ENCODE peak calls at places on chromosomes 1 and 21, in nine cellular contexts. T is anterior cingulate cortex; A is Caco-2; Z is K562; Q is skeletal muscle cell; N is neural crest cell; E is RWPE1; U is HT-29; C is stimulated activated CD4-positive, alpha-beta T cell treated with anti-CD3 and anti-CD28 coated beads, Interleukin-1b, Interleukin-23, amount 100 ng/mL, for 4 hours. H is an unnamed sample.

GRCh38 chr1:34757386-34757785 is 2.2 kb upstream of the GJB4 start:
- DNase-seq in T (no peak), A (no peak), Z (no peak), Q (no peak), N (no peak), E (no peak), U (no peak), C (no peak), H (no peak)

GRCh38 chr1:3250624-3251023 is 181.6 kb downstream of the PRDM16 start:
- DNase-seq in T (no peak), A (no peak), Z (no peak), Q (no peak), N (no peak), E (no peak), U (no peak), C (no peak), H (no peak)

GRCh38 chr1:183024352-183025337 is 1.4 kb downstream of the LAMC1 start:
- DNase-seq in T (no peak), A (no peak), Z (no peak), Q (no peak), N (no peak), E (no peak), U (peak; percentile 42), C (no peak), H (no peak)

GRCh38 chr1:63747445-63747844 is 26.4 kb upstream of the ROR1 start:
- DNase-seq in T (no peak), A (no peak), Z (no peak), Q (peak; percentile 36), N (no peak), E (no peak), U (no peak), C (no peak), H (no peak)

GRCh38 chr1:74334147-74334546 is 99.0 kb downstream of the TNNI3K start:
- DNase-seq in T (no peak), A (no peak), Z (no peak), Q (peak; percentile 4), N (no peak), E (no peak), U (no peak), C (no peak), H (no peak)

GRCh38 chr1:228079013-228079412 is 3.5 kb upstream of the ARF1 start:
- DNase-seq in T (no peak), A (no peak), Z (no peak), Q (no peak), N (no peak), E (no peak), U (no peak), C (no peak), H (no peak)

GRCh38 chr21:42262826-42263225 is 43.9 kb downstream of the ABCG1 start:
- DNase-seq in T (peak; percentile 29), A (peak; percentile 39), Z (no peak), Q (no peak), N (no peak), E (peak; percentile 59), U (peak; percentile 22), C (no peak), H (peak; percentile 20)

GRCh38 chr1:23779826-23780371 is 1.7 kb downstream of the PITHD1 start:
- DNase-seq in T (no peak), A (no peak), Z (peak; percentile 64), Q (no peak), N (no peak), E (peak; percentile 64), U (no peak), C (no peak), H (no peak)

GRCh38 chr21:25997788-25998611 is 172.6 kb downstream of the APP start:
- DNase-seq in T (peak; percentile 62), A (peak; percentile 76), Z (no peak), Q (no peak), N (no peak), E (no peak), U (peak; percentile 66), C (no peak), H (peak; percentile 83)

GRCh38 chr1:22044690-22045420 is 7.7 kb upstream of the CDC42 start:
- DNase-seq in T (no peak), A (no peak), Z (peak; percentile 33), Q (peak; percentile 76), N (no peak), E (peak; percentile 34), U (peak; percentile 29), C (no peak), H (no peak)

GRCh38 chr1:236016083-236016482 is 48.8 kb downstream of the NID1 start:
- DNase-seq in T (no peak), A (no peak), Z (no peak), Q (peak; percentile 96), N (no peak), E (no peak), U (no peak), C (no peak), H (no peak)

GRCh38 chr1:119288751-119289150 is 79.8 kb upstream of the HAO2 start:
- DNase-seq in T (no peak), A (no peak), Z (no peak), Q (no peak), N (no peak), E (no peak), U (no peak), C (no peak), H (no peak)

GRCh38 chr1:23867542-23867952 is 543 bp downstream of the FUCA1 start:
- DNase-seq in T (no peak), A (peak; percentile 33), Z (peak; percentile 45), Q (no peak), N (no peak), E (peak; percentile 22), U (peak; percentile 38), C (no peak), H (no peak)

GRCh38 chr1:47823016-47823843 is 174.0 kb downstream of the TRABD2B start:
- DNase-seq in T (no peak), A (no peak), Z (no peak), Q (no peak), N (no peak), E (no peak), U (no peak), C (no peak), H (no peak)

GRCh38 chr1:145891587-145892485 is 6.2 kb upstream of the ANKRD35 start:
- DNase-seq in T (peak; percentile 87), A (peak; percentile 95), Z (peak; percentile 89), Q (peak; percentile 99), N (peak; percentile 93), E (peak; percentile 98), U (peak; percentile 99), C (peak; percentile 24), H (peak; percentile 93)

GRCh38 chr1:113978863-113979702 is at the start of gene OLFML3:
- DNase-seq in T (peak; percentile 29), A (peak; percentile 77), Z (peak; percentile 91), Q (peak; percentile 92), N (peak; percentile 85), E (peak; percentile 90), U (peak; percentile 86), C (no peak), H (peak; percentile 85)

GRCh38 chr1:157566484-157567300 is 14.4 kb upstream of the FCRL5 start:
- DNase-seq in T (no peak), A (no peak), Z (no peak), Q (no peak), N (no peak), E (no peak), U (no peak), C (no peak), H (no peak)

GRCh38 chr21:46426313-46427046 is 32.2 kb upstream of the DIP2A start:
- DNase-seq in T (no peak), A (no peak), Z (no peak), Q (no peak), N (no peak), E (no peak), U (no peak), C (no peak), H (no peak)

GRCh38 chr1:107689157-107689556 is 275.8 kb downstream of the VAV3 start:
- DNase-seq in T (no peak), A (no peak), Z (no peak), Q (no peak), N (no peak), E (no peak), U (no peak), C (no peak), H (no peak)

GRCh38 chr1:62335656-62336055 is 16.4 kb upstream of the KANK4 start:
- DNase-seq in T (no peak), A (no peak), Z (no peak), Q (no peak), N (no peak), E (no peak), U (no peak), C (no peak), H (no peak)

GRCh38 chr21:43362306-43362927 is 64.5 kb downstream of the SIK1 start:
- DNase-seq in T (peak; percentile 44), A (no peak), Z (no peak), Q (peak; percentile 80), N (peak; percentile 26), E (peak; percentile 66), U (no peak), C (peak; percentile 63), H (no peak)

GRCh38 chr1:20551945-20552727 is at the start of gene FAM43B:
- DNase-seq in T (peak; percentile 19), A (peak; percentile 61), Z (peak; percentile 44), Q (no peak), N (peak; percentile 60), E (no peak), U (no peak), C (no peak), H (peak; percentile 71)

GRCh38 chr1:74847720-74848119 is 114.8 kb downstream of the TYW3 start:
- DNase-seq in T (no peak), A (no peak), Z (no peak), Q (no peak), N (no peak), E (no peak), U (no peak), C (no peak), H (no peak)

GRCh38 chr1:36083635-36084501 is at the start of gene TEKT2:
- DNase-seq in T (no peak), A (no peak), Z (no peak), Q (no peak), N (peak; percentile 68), E (no peak), U (no peak), C (no peak), H (peak; percentile 55)

GRCh38 chr1:117346206-117346928 is 20.9 kb upstream of the MAN1A2 start:
- DNase-seq in T (no peak), A (no peak), Z (no peak), Q (no peak), N (no peak), E (no peak), U (no peak), C (no peak), H (no peak)

GRCh38 chr1:202632241-202632640 is 78.0 kb downstream of the SYT2 start:
- DNase-seq in T (no peak), A (no peak), Z (no peak), Q (no peak), N (no peak), E (no peak), U (no peak), C (no peak), H (no peak)

GRCh38 chr1:39173119-39173994 is 31.1 kb upstream of the MACF1 start:
- DNase-seq in T (no peak), A (no peak), Z (no peak), Q (no peak), N (no peak), E (no peak), U (no peak), C (no peak), H (no peak)

GRCh38 chr1:55848906-55849305 is 633.7 kb upstream of the USP24 start:
- DNase-seq in T (no peak), A (no peak), Z (no peak), Q (no peak), N (no peak), E (no peak), U (no peak), C (no peak), H (no peak)

GRCh38 chr1:117564227-117565082 is 41.4 kb upstream of the TENT5C start:
- DNase-seq in T (no peak), A (no peak), Z (peak; percentile 44), Q (no peak), N (no peak), E (no peak), U (no peak), C (no peak), H (no peak)

GRCh38 chr1:172951728-172952365 is 98.9 kb downstream of the TNFSF18 start:
- DNase-seq in T (no peak), A (no peak), Z (no peak), Q (peak; percentile 59), N (no peak), E (peak; percentile 40), U (no peak), C (no peak), H (no peak)

GRCh38 chr1:24205701-24206464 is 18.8 kb upstream of the IFNLR1 start:
- DNase-seq in T (no peak), A (no peak), Z (no peak), Q (no peak), N (no peak), E (no peak), U (no peak), C (no peak), H (no peak)

H was measured in midbrain.